ENCODE peak calls at places on chromosome 11, in six cellular contexts. J is HAP-1; K is neuronal stem cell; Y is stimulated activated CD8-positive, alpha-beta memory T cell treated with anti-CD3 and anti-CD28 coated beads, Interleukin-4, amount 100 ng/mL, for 24 hours; M is posterior cingulate gyrus; F is activated CD4-positive, alpha-beta T cell treated with anti-CD3 and anti-CD28 coated beads for 4 hours. Z is an unnamed sample.

GRCh38 chr11:125241104-125241503 is 76.6 kb downstream of the PKNOX2 start:
- DNase-seq in F (no peak), M (no peak), J (no peak), K (no peak), Y (no peak), Z (no peak)

GRCh38 chr11:103699216-103699615 is 337.2 kb upstream of the DDI1 start:
- DNase-seq in F (no peak), Y (no peak), M (no peak), K (no peak), J (no peak), Z (no peak)

GRCh38 chr11:1456596-1457325 is 29.8 kb downstream of the MOB2 start:
- DNase-seq in F (no peak), K (no peak), J (no peak), M (no peak), Y (no peak), Z (no peak)

GRCh38 chr11:65590240-65590738 is 5.3 kb downstream of the KCNK7 start:
- DNase-seq in F (no peak), M (no peak), J (no peak), Y (no peak), K (no peak), Z (no peak)

GRCh38 chr11:124846058-124846719 is 19.0 kb upstream of the ROBO3 start:
- DNase-seq in Y (no peak), K (no peak), F (no peak), M (no peak), J (no peak), Z (no peak)

GRCh38 chr11:107780136-107780535 is 68.3 kb upstream of the SLN start:
- DNase-seq in M (no peak), K (no peak), J (no peak), Y (no peak), F (no peak), Z (no peak)

GRCh38 chr11:85953491-85954143 is 98.4 kb downstream of the CCDC83 start:
- DNase-seq in M (no peak), J (no peak), K (no peak), Y (no peak), F (no peak), Z (no peak)

GRCh38 chr11:103338621-103339484 is 229.6 kb downstream of the DYNC2H1 start:
- DNase-seq in Y (no peak), J (peak), K (no peak), F (no peak), M (no peak), Z (no peak)

GRCh38 chr11:2207773-2208621 is 36.4 kb upstream of the TH start:
- DNase-seq in F (no peak), J (no peak), Y (no peak), K (no peak), M (no peak), Z (peak)

GRCh38 chr11:9219572-9219971 is 45.6 kb downstream of the DENND5A start:
- DNase-seq in M (no peak), Y (no peak), F (no peak), K (no peak), J (peak), Z (no peak)

GRCh38 chr11:125465701-125466100 is 30.4 kb downstream of the FEZ1 start:
- DNase-seq in M (no peak), J (no peak), F (no peak), K (no peak), Y (no peak), Z (no peak)

GRCh38 chr11:17694711-17695110 is 24.7 kb upstream of the MYOD1 start:
- DNase-seq in K (no peak), J (no peak), F (no peak), M (no peak), Y (no peak), Z (no peak)

GRCh38 chr11:17753153-17753552 is 18.6 kb downstream of the KCNC1 start:
- DNase-seq in F (no peak), M (no peak), Y (no peak), J (no peak), K (no peak), Z (no peak)

GRCh38 chr11:15006139-15006759 is 34.1 kb upstream of the CALCA start:
- DNase-seq in F (peak), M (no peak), J (no peak), Y (no peak), K (no peak), Z (no peak)

GRCh38 chr11:106917973-106918372 is 100.3 kb downstream of the GUCY1A2 start:
- DNase-seq in F (no peak), Y (no peak), K (peak), M (no peak), J (no peak), Z (no peak)

GRCh38 chr11:28878025-28878424 is 769.8 kb downstream of the METTL15 start:
- DNase-seq in M (no peak), J (no peak), K (no peak), Y (no peak), F (no peak), Z (no peak)

GRCh38 chr11:46275964-46276641 is 1.4 kb upstream of the CREB3L1 start:
- DNase-seq in M (no peak), J (no peak), K (no peak), Y (no peak), F (no peak), Z (no peak)

GRCh38 chr11:111403021-111403725 is 24.1 kb upstream of the POU2AF1 start:
- DNase-seq in F (no peak), J (no peak), M (no peak), K (no peak), Y (no peak), Z (no peak)

GRCh38 chr11:83523676-83524075 is 237.5 kb upstream of the CCDC90B start:
- DNase-seq in K (no peak), F (no peak), J (peak), M (no peak), Y (no peak), Z (no peak)

Z was measured in progenitor cell of endocrine pancreas.